ENCODE peak calls at places on chromosomes 2 and 18, in eight cellular contexts. H, X, C, R, K, O, I and D are unnamed samples.

GRCh38 chr2:238132463-238133450 is 5.7 kb upstream of the KLHL30 start:
- DNase-seq in C (no peak), R (no peak), I (no peak), H (no peak), X (no peak), O (no peak), K (no peak), D (no peak)

GRCh38 chr2:203814661-203815540 is 52.7 kb upstream of the CTLA4 start:
- DNase-seq in X (peak), H (peak), R (peak), O (peak), C (peak), I (peak), K (peak), D (peak)

GRCh38 chr2:236646441-236646840 is 76.8 kb downstream of the ACKR3 start:
- DNase-seq in H (peak), I (no peak), X (no peak), R (no peak), K (no peak), O (peak), C (no peak), D (no peak)

GRCh38 chr2:37832590-37833197 is 92.4 kb upstream of the RMDN2 start:
- DNase-seq in O (peak), H (peak), I (peak), R (peak), X (peak), K (peak), C (peak), D (peak)

GRCh38 chr2:137173514-137173913 is 408.2 kb downstream of the THSD7B start:
- DNase-seq in R (no peak), O (peak), C (no peak), H (no peak), K (no peak), I (no peak), X (peak), D (no peak)

GRCh38 chr2:133120310-133120709 is 448.0 kb downstream of the NCKAP5 start:
- DNase-seq in C (no peak), I (no peak), K (no peak), R (no peak), H (no peak), O (no peak), X (no peak), D (no peak)

GRCh38 chr2:40914648-40915047 is 462.8 kb upstream of the SLC8A1 start:
- DNase-seq in R (no peak), H (no peak), K (no peak), O (no peak), C (no peak), X (no peak), I (no peak), D (no peak)

GRCh38 chr2:67165141-67165990 is 231.8 kb upstream of the ETAA1 start:
- DNase-seq in O (no peak), R (no peak), X (no peak), H (no peak), K (no peak), C (no peak), I (no peak), D (no peak)

GRCh38 chr2:80392446-80392845 is 87.9 kb upstream of the LRRTM1 start:
- DNase-seq in C (no peak), O (peak), K (no peak), H (no peak), R (no peak), X (no peak), I (no peak), D (no peak)

GRCh38 chr2:241191101-241191500 is 2.6 kb downstream of the ANO7 start:
- DNase-seq in C (no peak), R (no peak), I (no peak), X (no peak), K (no peak), H (no peak), O (no peak), D (no peak)

GRCh38 chr2:108449410-108450200 is 599 bp downstream of the GCC2 start:
- DNase-seq in O (peak), I (peak), H (no peak), R (no peak), X (peak), K (peak), C (no peak), D (no peak)

GRCh38 chr2:145547620-145548019 is 1027.7 kb upstream of the ZEB2 start:
- DNase-seq in X (no peak), K (no peak), O (no peak), C (no peak), H (no peak), I (no peak), R (no peak), D (no peak)

GRCh38 chr2:70984576-70985282 is 6.3 kb downstream of the ANKRD53 start:
- DNase-seq in C (peak), X (peak), O (peak), H (peak), R (peak), I (peak), K (peak), D (peak)

GRCh38 chr2:167787021-167787420 is 460.4 kb downstream of the STK39 start:
- DNase-seq in I (no peak), K (no peak), O (no peak), C (no peak), R (no peak), H (no peak), X (no peak), D (no peak)

GRCh38 chr18:59988098-59988706 is 88.4 kb downstream of the PMAIP1 start:
- DNase-seq in I (no peak), K (peak), R (no peak), C (peak), H (no peak), O (peak), X (peak), D (peak)

GRCh38 chr2:35298493-35298892 is 1057.1 kb upstream of the CRIM1 start:
- DNase-seq in O (peak), I (no peak), K (no peak), R (no peak), C (no peak), X (no peak), H (peak), D (no peak)

GRCh38 chr2:165698621-165698946 is 95.5 kb downstream of the GALNT3 start:
- DNase-seq in R (no peak), K (peak), X (peak), C (no peak), H (no peak), I (peak), O (peak), D (peak)

GRCh38 chr18:22503803-22504202 is 86.1 kb upstream of the CTAGE1 start:
- DNase-seq in C (no peak), R (peak), K (no peak), O (peak), X (no peak), I (no peak), H (no peak), D (no peak)

GRCh38 chr2:48452108-48452507 is 77.8 kb upstream of the STON1 start:
- DNase-seq in X (no peak), C (no peak), K (no peak), H (no peak), I (no peak), R (no peak), O (no peak), D (no peak)

GRCh38 chr2:64644240-64645013 is 9.3 kb downstream of the SERTAD2 start:
- DNase-seq in R (peak), X (peak), H (peak), I (peak), C (peak), K (peak), O (peak), D (peak)

GRCh38 chr2:33336036-33336625 is 140.3 kb upstream of the RASGRP3 start:
- DNase-seq in K (no peak), R (no peak), H (no peak), C (no peak), O (no peak), X (no peak), I (no peak), D (no peak)

GRCh38 chr18:77105021-77105420 is 27.6 kb downstream of the MBP start:
- DNase-seq in X (no peak), R (no peak), I (no peak), O (no peak), H (no peak), K (no peak), C (no peak), D (no peak)

GRCh38 chr2:238945433-238946150 is 97.7 kb downstream of the TWIST2 start:
- DNase-seq in R (peak), X (no peak), O (peak), K (peak), C (peak), I (no peak), H (peak), D (peak)

GRCh38 chr2:83342860-83343329 is 1116.2 kb downstream of the SUCLG1 start:
- DNase-seq in R (no peak), H (no peak), O (no peak), K (no peak), X (no peak), I (no peak), C (no peak), D (no peak)

GRCh38 chr2:27655155-27655951 is 8.1 kb downstream of the SUPT7L start:
- DNase-seq in O (peak), X (no peak), K (no peak), R (no peak), H (no peak), I (no peak), C (no peak), D (no peak)

GRCh38 chr2:101518470-101519172 is 43.7 kb upstream of the RFX8 start:
- DNase-seq in O (peak), R (peak), H (peak), X (no peak), K (peak), I (no peak), C (peak), D (peak)
- TF ChIP-seq CTCF in O (peak), R (peak), H (peak), X (no peak), K (peak), I (peak), C (peak), D (no peak)

GRCh38 chr2:143513081-143513480 is 383.9 kb downstream of the ARHGAP15 start:
- DNase-seq in I (no peak), H (no peak), C (peak), K (peak), X (peak), O (peak), R (no peak), D (peak)
- TF ChIP-seq CTCF in I (peak), H (peak), C (peak), K (peak), X (peak), O (peak), R (peak), D (peak)

GRCh38 chr2:224881846-224882245 is 160.4 kb downstream of the DOCK10 start:
- DNase-seq in K (no peak), C (no peak), I (no peak), R (no peak), H (no peak), O (no peak), X (no peak), D (no peak)
- TF ChIP-seq CTCF in K (no peak), C (no peak), I (no peak), R (no peak), H (no peak), O (no peak), X (no peak), D (no peak)

DNA sequence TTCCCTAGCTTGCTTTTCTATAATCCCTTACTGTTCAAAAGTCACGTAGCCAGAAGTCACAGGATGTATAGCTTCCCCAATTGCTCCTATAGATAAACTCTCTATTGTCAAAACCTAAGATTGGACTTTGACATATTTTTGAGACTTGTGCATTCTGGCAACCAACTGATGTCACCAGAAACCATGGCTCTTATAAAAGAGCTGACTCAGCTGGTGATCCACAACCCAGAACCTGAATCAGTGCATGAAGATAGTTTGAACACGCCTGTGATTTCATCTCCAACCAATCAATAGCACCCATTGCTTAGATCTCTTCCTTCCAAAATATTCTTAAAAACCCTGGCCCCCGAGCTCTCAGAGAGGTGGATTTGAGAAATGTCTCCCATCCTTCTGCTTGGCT is 639.9 kb upstream of the PIK3C3 start:
- DNase-seq in K (no peak), O (no peak), H (no peak), I (no peak), C (no peak), X (no peak), R (no peak), D (no peak)
- TF ChIP-seq CTCF in K (no peak), O (no peak), H (no peak), I (no peak), C (no peak), X (no peak), R (no peak), D (no peak)

DNA sequence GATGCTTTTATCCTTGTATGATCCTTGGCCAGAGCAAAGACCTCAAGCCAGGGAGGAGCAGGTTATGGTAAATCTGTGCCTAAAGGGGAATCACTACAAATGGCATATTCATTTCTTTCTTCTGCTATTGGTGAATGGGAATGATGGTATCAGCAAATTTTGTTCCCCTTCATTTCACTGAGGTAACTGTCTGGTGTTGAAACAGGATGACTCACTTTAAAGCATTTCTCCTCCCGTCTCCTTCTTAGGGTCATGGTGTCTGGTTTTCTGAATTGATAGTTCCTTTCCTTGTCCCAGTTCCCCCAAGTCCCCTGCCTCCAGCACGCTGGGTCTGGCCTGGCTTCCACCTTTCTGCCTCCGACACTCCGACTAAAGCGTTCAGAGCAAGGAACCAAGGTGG is 109.2 kb downstream of the MREG start:
- DNase-seq in R (no peak), O (peak), H (no peak), K (no peak), I (no peak), X (no peak), C (no peak), D (no peak)
- TF ChIP-seq CTCF in R (no peak), O (no peak), H (no peak), K (no peak), I (no peak), X (no peak), C (no peak), D (no peak)

GRCh38 chr2:113406114-113406513 is 31.4 kb upstream of the ZNG1B start:
- DNase-seq in X (no peak), O (no peak), I (peak), K (no peak), R (no peak), C (peak), H (no peak), D (no peak)

GRCh38 chr2:113407446-113408099 is 29.9 kb upstream of the ZNG1B start:
- DNase-seq in X (no peak), K (peak), C (no peak), H (no peak), O (no peak), R (no peak), I (no peak), D (no peak)
- TF ChIP-seq CTCF in X (no peak), K (peak), C (peak), H (no peak), O (no peak), R (no peak), I (peak), D (peak)

GRCh38 chr18:4157339-4157738 is 297.8 kb downstream of the DLGAP1 start:
- DNase-seq in R (no peak), X (no peak), H (no peak), C (no peak), K (no peak), I (no peak), O (no peak), D (no peak)
- TF ChIP-seq CTCF in R (no peak), X (no peak), H (no peak), C (no peak), K (no peak), I (no peak), O (no peak), D (no peak)

GRCh38 chr18:24013061-24013460 is 1.5 kb upstream of the TTC39C start:
- DNase-seq in H (no peak), I (no peak), C (no peak), K (no peak), R (no peak), X (no peak), O (no peak), D (no peak)

GRCh38 chr18:24016643-24017042 is 2.1 kb downstream of the TTC39C start:
- DNase-seq in C (no peak), X (no peak), I (no peak), O (no peak), H (no peak), R (no peak), K (peak), D (no peak)

GRCh38 chr18:24015897-24016631 is 1.5 kb downstream of the TTC39C start:
- DNase-seq in I (no peak), O (no peak), R (no peak), K (no peak), C (no peak), X (no peak), H (no peak), D (no peak)

GRCh38 chr18:24014986-24015896 is 687 bp downstream of the TTC39C start:
- DNase-seq in O (peak), H (peak), X (peak), R (peak), I (peak), C (peak), K (no peak), D (peak)

DNA sequence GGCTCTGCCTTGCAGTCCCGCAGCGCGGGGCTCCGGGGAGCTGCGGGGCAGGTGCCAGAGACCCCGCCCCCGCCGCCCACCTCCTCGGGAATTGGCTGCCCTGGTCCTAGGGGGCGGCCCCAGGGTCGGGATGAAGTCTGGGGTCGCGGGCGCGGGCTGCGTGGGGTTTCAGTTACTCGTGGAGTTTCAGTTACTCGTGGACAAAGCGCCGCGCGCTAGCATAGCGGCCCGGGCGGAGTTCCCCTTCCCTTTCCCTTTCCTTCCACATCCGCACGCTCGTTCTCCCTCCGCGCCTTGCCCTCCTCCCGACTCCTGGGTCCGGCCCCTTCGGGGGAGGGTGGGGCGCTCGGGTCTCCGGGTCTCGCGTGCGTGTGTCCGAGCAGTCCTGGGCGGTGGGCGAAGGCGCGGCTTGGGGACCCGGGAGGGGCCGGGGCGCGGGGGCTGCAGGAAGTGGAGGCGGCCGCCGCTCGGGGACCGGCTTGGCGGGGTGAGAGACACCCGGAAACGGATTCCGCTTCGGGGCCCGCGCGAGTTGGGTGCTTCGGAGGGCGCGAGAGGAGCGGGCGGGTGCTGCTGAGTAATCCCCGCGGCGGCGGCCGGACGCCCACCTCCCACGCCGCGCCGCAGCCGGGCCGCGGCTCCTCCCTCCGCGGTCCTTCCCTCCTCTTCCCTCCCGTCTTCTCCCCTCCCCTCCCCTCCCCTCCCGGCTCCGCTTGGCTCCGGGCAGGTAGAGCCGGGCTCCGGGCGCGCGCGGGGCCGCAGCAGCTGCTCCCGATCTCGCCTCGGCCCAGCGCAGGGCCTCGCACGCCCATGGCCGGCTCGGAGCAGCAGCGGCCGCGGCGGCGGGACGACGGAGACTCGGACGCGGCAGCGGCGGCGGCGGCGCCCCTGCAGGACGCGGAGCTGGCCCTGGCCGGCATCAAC is at the start of gene TTC39C:
- DNase-seq in R (peak), I (peak), C (peak), O (peak), H (peak), X (peak), K (peak), D (peak)
- TF ChIP-seq CTCF in R (no peak), I (no peak), C (no peak), O (no peak), H (no peak), X (no peak), K (no peak), D (no peak)

GRCh38 chr2:184125867-184126266 is 472.5 kb upstream of the ZNF804A start:
- DNase-seq in H (no peak), I (no peak), K (no peak), O (no peak), C (no peak), R (no peak), X (no peak), D (no peak)
- TF ChIP-seq CTCF in H (no peak), I (no peak), K (peak), O (no peak), C (no peak), R (no peak), X (no peak), D (no peak)